ENCODE peak calls at places on chromosomes 6 and 20, in six cellular contexts. G, Y, A, N, E and Z are unnamed samples.
A peak's percentile ranks its signal among the peaks of the same experiment; 100 is the strongest.

GRCh38 chr6:3617192-3617631 is 134.3 kb downstream of the PXDC1 start:
- DNase-seq in G (peak; percentile 74), Y (no peak), A (no peak), N (no peak), E (peak; percentile 61), Z (no peak)

GRCh38 chr20:11067359-11067758 is 393.6 kb upstream of the JAG1 start:
- DNase-seq in G (no peak), Y (no peak), A (no peak), N (no peak), E (no peak), Z (no peak)

GRCh38 chr6:41707565-41708200 is 27.7 kb downstream of the TFEB start:
- DNase-seq in G (no peak), Y (no peak), A (no peak), N (no peak), E (no peak), Z (no peak)

GRCh38 chr20:59222982-59223610 is 59.5 kb downstream of the ZNF831 start:
- DNase-seq in G (no peak), Y (peak; percentile 34), A (no peak), N (no peak), E (peak; percentile 83), Z (no peak)

GRCh38 chr6:21791596-21791995 is 198.0 kb downstream of the SOX4 start:
- DNase-seq in G (no peak), Y (no peak), A (no peak), N (peak; percentile 52), E (no peak), Z (no peak)

GRCh38 chr6:113893866-113894265 is 36.7 kb downstream of the MARCKS start:
- DNase-seq in G (no peak), Y (no peak), A (no peak), N (peak; percentile 68), E (no peak), Z (no peak)

GRCh38 chr6:112749673-112750072 is 402.5 kb downstream of the RFPL4B start:
- DNase-seq in G (no peak), Y (no peak), A (no peak), N (no peak), E (no peak), Z (no peak)

GRCh38 chr6:6414946-6415345 is 94.5 kb upstream of the F13A1 start:
- DNase-seq in G (no peak), Y (no peak), A (no peak), N (no peak), E (no peak), Z (no peak)

GRCh38 chr6:137823826-137824501 is 43.1 kb upstream of the TNFAIP3 start:
- DNase-seq in G (no peak), Y (peak; percentile 16), A (no peak), N (peak; percentile 84), E (peak; percentile 92), Z (peak; percentile 51)

GRCh38 chr6:106739387-106739786 is 110.0 kb downstream of the QRSL1 start:
- DNase-seq in G (no peak), Y (peak; percentile 97), A (peak; percentile 93), N (no peak), E (peak; percentile 85), Z (no peak)

GRCh38 chr6:135324531-135324930 is 143.4 kb downstream of the MYB start:
- DNase-seq in G (no peak), Y (no peak), A (no peak), N (no peak), E (no peak), Z (no peak)

GRCh38 chr6:2055914-2056313 is 189.5 kb downstream of the GMDS start:
- DNase-seq in G (no peak), Y (no peak), A (no peak), N (peak; percentile 39), E (no peak), Z (no peak)

GRCh38 chr6:2053691-2054090 is 191.7 kb downstream of the GMDS start:
- DNase-seq in G (no peak), Y (no peak), A (no peak), N (no peak), E (no peak), Z (no peak)

GRCh38 chr6:2054516-2055067 is 190.8 kb downstream of the GMDS start:
- DNase-seq in G (no peak), Y (no peak), A (no peak), N (no peak), E (no peak), Z (no peak)

GRCh38 chr6:2055143-2055542 is 190.3 kb downstream of the GMDS start:
- DNase-seq in G (no peak), Y (no peak), A (no peak), N (no peak), E (no peak), Z (no peak)
- TF ChIP-seq POLR2A in G (no peak), Y (no peak), A (no peak), N (no peak), E (no peak), Z (no peak)

DNA sequence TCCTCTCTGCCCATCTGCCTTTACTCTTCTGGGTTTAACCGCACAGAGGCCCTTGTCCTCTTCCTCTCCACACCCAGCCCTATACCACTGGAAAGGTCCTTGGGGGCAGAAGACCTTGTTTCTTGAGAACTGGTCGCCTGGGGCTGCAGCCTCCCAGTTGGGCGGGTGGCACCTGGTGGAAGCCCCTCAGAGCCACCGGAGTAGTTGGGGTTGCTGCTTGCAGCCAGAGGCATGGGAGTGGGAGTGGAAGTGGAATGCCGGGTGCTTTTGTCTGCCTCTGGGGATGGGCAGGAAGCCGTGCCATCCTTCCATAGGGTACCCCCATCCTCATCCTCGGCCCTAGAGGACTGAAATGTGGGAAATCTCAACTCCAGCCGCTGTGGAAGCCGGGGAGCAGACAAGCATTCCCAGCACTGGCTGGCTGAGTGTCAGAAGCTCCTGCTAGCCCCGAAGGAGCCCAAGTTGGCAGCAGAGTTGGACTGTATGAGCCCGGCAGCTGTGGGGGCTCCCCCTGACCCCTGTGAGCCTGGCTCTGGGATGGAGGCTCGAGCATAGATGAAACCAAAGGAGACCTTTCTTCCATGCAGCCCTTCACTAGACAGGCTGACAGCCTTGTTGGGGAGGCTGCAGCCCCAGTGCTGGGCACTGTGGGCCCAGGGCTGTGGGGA is 1.2 kb downstream of the VSTM2L start:
- DNase-seq in G (no peak), Y (no peak), A (no peak), N (no peak), E (no peak), Z (no peak)
- H3K4me3 ChIP-seq in G (no peak overlapping the region), Y (no peak overlapping the region), A (no peak overlapping the region), N (no peak overlapping the region), E (no peak overlapping the region), Z (no peak overlapping the region)

GRCh38 chr6:111294374-111294967 is 188.5 kb downstream of the REV3L start:
- DNase-seq in G (no peak), Y (no peak), A (no peak), N (no peak), E (no peak), Z (no peak)

GRCh38 chr6:111297776-111298175 is 185.2 kb downstream of the REV3L start:
- DNase-seq in G (no peak), Y (no peak), A (no peak), N (no peak), E (no peak), Z (no peak)

GRCh38 chr6:111291334-111291705 is 191.7 kb downstream of the REV3L start:
- DNase-seq in G (no peak), Y (no peak), A (no peak), N (no peak), E (no peak), Z (no peak)

GRCh38 chr6:111291860-111292259 is 191.2 kb downstream of the REV3L start:
- DNase-seq in G (no peak), Y (no peak), A (no peak), N (no peak), E (no peak), Z (no peak)
- TF ChIP-seq POLR2A in G (no peak), Y (no peak), A (no peak), N (no peak), E (no peak), Z (no peak)

GRCh38 chr6:148701393-148701774 is 45.4 kb upstream of the UST start:
- DNase-seq in G (no peak), Y (no peak), A (no peak), N (no peak), E (no peak), Z (no peak)

GRCh38 chr6:148697895-148698440 is 48.9 kb upstream of the UST start:
- DNase-seq in G (no peak), Y (no peak), A (no peak), N (no peak), E (no peak), Z (no peak)

GRCh38 chr6:148698671-148699180 is 48.1 kb upstream of the UST start:
- DNase-seq in G (no peak), Y (no peak), A (no peak), N (no peak), E (no peak), Z (no peak)

GRCh38 chr6:148700047-148700712 is 46.6 kb upstream of the UST start:
- DNase-seq in G (no peak), Y (no peak), A (no peak), N (peak; percentile 41), E (no peak), Z (no peak)

DNA sequence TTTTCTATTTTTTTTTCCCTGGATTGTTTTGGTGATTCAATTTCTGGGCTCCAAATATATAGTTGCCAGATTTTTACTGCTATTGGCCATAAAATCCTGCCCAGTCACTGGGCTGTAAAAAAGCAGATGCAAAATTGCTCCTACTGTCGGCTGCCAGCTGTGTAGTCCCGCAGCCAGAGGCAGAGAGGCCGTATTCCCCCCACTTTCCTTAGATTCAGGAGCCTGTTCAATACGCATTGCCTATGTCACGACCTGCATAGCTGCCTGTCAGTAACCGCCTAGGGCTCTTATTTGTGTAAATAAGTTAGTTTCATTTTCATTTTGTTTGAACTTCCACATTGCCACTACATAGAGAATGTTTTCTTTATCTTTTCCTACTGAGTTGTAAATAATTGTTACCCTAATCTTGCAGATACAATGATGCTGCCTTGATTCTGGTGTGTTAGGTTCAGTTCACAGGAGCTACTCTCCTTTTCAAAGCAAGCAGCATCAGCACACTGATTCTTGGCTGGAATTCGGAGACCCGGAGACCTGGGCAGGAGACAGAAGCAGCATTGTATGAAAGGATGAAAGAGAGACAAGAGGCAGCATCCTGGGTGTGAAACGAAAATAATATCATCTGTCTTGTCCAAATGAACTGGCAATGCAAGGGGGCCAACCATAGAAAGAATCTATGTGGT is 46.0 kb upstream of the UST start:
- DNase-seq in G (no peak), Y (no peak), A (no peak), N (peak; percentile 49), E (no peak), Z (no peak)
- H3K4me3 ChIP-seq in G (peak overlapping the region; percentile 38), Y (no peak overlapping the region), A (peak overlapping the region; percentile 32), N (peak overlapping the region; percentile 45), E (no peak overlapping the region), Z (peak overlapping the region; percentile 13)

GRCh38 chr6:130583268-130583667 is 217.5 kb downstream of the TMEM200A start:
- DNase-seq in G (no peak), Y (no peak), A (no peak), N (no peak), E (no peak), Z (no peak)

GRCh38 chr6:130587778-130588520 is 222.1 kb downstream of the TMEM200A start:
- DNase-seq in G (no peak), Y (no peak), A (no peak), N (peak; percentile 91), E (no peak), Z (no peak)

GRCh38 chr6:130585587-130585986 is 219.8 kb downstream of the TMEM200A start:
- DNase-seq in G (no peak), Y (no peak), A (no peak), N (no peak), E (no peak), Z (no peak)
- TF ChIP-seq POLR2A in G (no peak), Y (no peak), A (no peak), N (no peak), E (no peak), Z (no peak)